ENCODE peak calls at places on chromosomes 7 and 10, in six cellular contexts. D, B, E, O, L and A are unnamed samples. For H3K36me3, the result is how much of the 10 kb centered on the place peaks cover.

GRCh38 chr10:78147202-78147601 is 113.5 kb downstream of the RPS24 start:
- DNase-seq in D (no peak), B (no peak), E (no peak), O (no peak), L (no peak), A (no peak)

GRCh38 chr7:115368998-115369397 is 447.1 kb downstream of the MDFIC start:
- DNase-seq in D (no peak), B (no peak), E (no peak), O (no peak), L (no peak), A (no peak)

GRCh38 chr7:938546-939185 is 15.8 kb downstream of the ADAP1 start:
- DNase-seq in D (no peak), B (no peak), E (no peak), O (peak), L (no peak), A (no peak)

GRCh38 chr10:52308251-52309031 is 5.6 kb upstream of the DKK1 start:
- DNase-seq in D (peak), B (no peak), E (peak), O (peak), L (no peak), A (no peak)

GRCh38 chr10:92712016-92712889 is 22.5 kb downstream of the HHEX start:
- DNase-seq in D (peak), B (no peak), E (no peak), O (no peak), L (no peak), A (no peak)

GRCh38 chr7:1026721-1027151 is 17.6 kb upstream of the GPR146 start:
- DNase-seq in D (no peak), B (no peak), E (no peak), O (no peak), L (no peak), A (no peak)

GRCh38 chr7:87359366-87359765 is 13.9 kb downstream of the CROT start:
- DNase-seq in D (peak), B (peak), E (peak), O (no peak), L (no peak), A (peak)

GRCh38 chr7:40749877-40750276 is 615.1 kb downstream of the SUGCT start:
- DNase-seq in D (peak), B (no peak), E (no peak), O (peak), L (no peak), A (no peak)

GRCh38 chr10:19812976-19813375 is 3.3 kb upstream of the PLXDC2 start:
- DNase-seq in D (peak), B (no peak), E (no peak), O (no peak), L (no peak), A (no peak)

GRCh38 chr7:67636363-67637355 is 640.0 kb downstream of the TYW1 start:
- DNase-seq in D (no peak), B (no peak), E (no peak), O (no peak), L (no peak), A (no peak)
- TF ChIP-seq CTCF in D (no peak), B (no peak), E (no peak), O (no peak), L (no peak), A (no peak)

GRCh38 chr7:102471791-102472125 is 7.0 kb downstream of the POLR2J start:
- DNase-seq in D (no peak), B (no peak), E (no peak), O (no peak), L (no peak), A (no peak)
- H3K36me3 ChIP-seq in D (under half), B (under half), E (under half), O (under half), L (under half), A (under half)

DNA sequence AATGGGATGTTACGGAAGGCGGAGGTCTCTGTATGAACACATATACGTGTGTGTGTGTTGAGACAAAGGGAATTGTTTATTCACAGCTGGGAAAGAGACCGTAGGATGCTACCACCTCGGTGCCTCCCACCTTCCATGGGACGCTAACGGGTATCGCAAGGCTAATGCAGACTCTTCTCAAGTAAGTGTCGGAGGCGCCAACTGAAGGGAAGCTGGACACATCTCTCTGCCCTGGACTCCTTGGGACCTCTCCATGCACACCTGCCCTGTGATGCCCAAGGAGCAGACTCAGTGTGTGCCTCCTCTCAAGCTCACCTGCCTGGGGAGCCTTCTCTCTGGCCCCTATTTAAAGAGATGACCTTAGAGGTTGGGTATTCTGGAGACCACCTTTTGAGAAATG is 230.9 kb downstream of the DNAJB6 start:
- DNase-seq in D (no peak), B (no peak), E (no peak), O (no peak), L (no peak), A (no peak)
- H3K4me3 ChIP-seq in D (no peak), B (no peak), E (no peak), O (no peak), L (no peak), A (no peak)

GRCh38 chr7:21300692-21301091 is 127.2 kb upstream of the SP4 start:
- DNase-seq in D (no peak), B (no peak), E (no peak), O (no peak), L (peak), A (no peak)
- TF ChIP-seq CTCF in D (peak), B (peak), E (no peak), O (no peak), L (peak), A (peak)

DNA sequence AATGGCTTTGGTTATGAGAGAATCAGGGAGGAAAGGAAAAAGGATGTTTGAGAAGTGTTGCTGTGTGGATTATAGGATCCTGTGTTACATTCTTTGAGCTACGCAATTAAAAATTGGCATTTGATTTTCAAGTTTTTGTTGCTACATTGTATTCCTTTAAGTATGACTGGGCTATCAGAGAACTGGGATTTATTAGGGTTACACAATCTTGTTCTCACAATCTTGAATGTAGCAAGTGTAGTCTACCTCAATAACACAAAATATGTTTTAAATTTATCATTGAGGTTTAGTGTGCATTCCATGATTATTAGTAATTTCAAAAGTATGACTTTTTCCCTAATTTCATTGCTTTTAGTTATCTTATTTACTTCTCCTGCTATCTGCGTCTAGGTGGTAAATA is 113.9 kb downstream of the CACNB2 start:
- DNase-seq in D (no peak), B (no peak), E (no peak), O (no peak), L (no peak), A (no peak)
- H3K36me3 ChIP-seq in D (under half), B (under half), E (under half), O (under half), L (under half), A (under half)

GRCh38 chr10:6013413-6014192 is 36.3 kb upstream of the IL15RA start:
- DNase-seq in D (no peak), B (no peak), E (no peak), O (no peak), L (no peak), A (no peak)
- H3K4me3 ChIP-seq in D (no peak), B (no peak), E (no peak), O (no peak), L (no peak), A (no peak)

DNA sequence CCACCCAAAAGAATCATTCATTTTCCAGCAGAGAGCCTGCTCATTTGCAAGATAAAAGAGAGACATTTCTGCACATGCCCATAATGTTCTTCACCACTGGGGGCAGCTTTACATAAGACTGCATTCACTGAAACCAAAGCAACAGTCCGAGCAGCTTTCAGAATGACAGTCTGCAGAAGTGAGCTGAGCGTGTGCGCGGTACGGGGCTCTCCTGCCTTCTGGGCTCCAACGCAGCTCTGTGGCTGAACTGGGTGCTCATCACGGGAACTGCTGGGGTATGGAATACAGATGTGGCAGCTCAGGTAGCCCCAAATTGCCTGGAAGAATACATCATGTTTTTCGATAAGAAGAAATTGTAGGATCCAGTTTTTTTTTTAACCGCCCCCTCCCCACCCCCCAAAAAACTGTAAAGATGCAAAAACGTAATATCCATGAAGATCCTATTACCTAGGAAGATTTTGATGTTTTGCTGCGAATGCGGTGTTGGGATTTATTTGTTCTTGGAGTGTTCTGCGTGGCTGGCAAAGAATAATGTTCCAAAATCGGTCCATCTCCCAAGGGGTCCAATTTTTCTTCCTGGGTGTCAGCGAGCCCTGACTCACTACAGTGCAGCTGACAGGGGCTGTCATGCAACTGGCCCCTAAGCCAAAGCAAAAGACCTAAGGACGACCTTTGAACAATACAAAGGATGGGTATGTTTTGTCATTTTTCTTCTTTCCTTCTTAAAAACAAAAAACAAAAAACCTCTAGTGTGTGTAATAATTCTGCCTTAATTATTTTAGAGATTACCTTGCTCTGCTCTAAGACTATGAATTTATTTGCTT is at the start of gene LRRTM3:
- DNase-seq in D (peak), B (peak), E (peak), O (no peak), L (peak), A (peak)
- TF ChIP-seq CTCF in D (peak), B (peak), E (peak), O (peak), L (peak), A (peak)

GRCh38 chr10:102804382-102804781 is 32.8 kb downstream of the CYP17A1 start:
- DNase-seq in D (no peak), B (no peak), E (no peak), O (no peak), L (no peak), A (no peak)
- H3K36me3 ChIP-seq in D (under half), B (under half), E (under half), O (under half), L (under half), A (under half)

GRCh38 chr7:97026705-97027426 is 2.2 kb upstream of the DLX5 start:
- DNase-seq in D (no peak), B (no peak), E (no peak), O (no peak), L (no peak), A (no peak)
- H3K4me3 ChIP-seq in D (no peak), B (no peak), E (peak), O (peak), L (no peak), A (no peak)